ENCODE peak calls at places on chromosomes 12 and 14, in five cellular contexts. One of them, this sample, is unnamed.

GRCh38 chr14:97776890-97777564 is 979.8 kb downstream of the VRK1 start:
- DNase-seq in H1: no peak
- DNase-seq in IMR-90: no peak
- DNase-seq in neuronal stem cell: no peak
- DNase-seq in H9: no peak
- DNase-seq in this sample: peak; percentile 13

GRCh38 chr14:45251912-45252311 is 1.1 kb downstream of the MIS18BP1 start:
- DNase-seq in H1: no peak
- DNase-seq in IMR-90: peak; percentile 2
- DNase-seq in neuronal stem cell: no peak
- DNase-seq in H9: no peak
- DNase-seq in this sample: no peak

GRCh38 chr14:96944297-96944696 is 147.1 kb downstream of the VRK1 start:
- DNase-seq in H1: no peak
- DNase-seq in IMR-90: no peak
- DNase-seq in neuronal stem cell: no peak
- DNase-seq in H9: no peak
- DNase-seq in this sample: no peak

GRCh38 chr12:89733579-89734201 is 25.1 kb upstream of the ATP2B1 start:
- DNase-seq in H1: no peak
- DNase-seq in IMR-90: peak; percentile 90
- DNase-seq in neuronal stem cell: no peak
- DNase-seq in H9: no peak
- DNase-seq in this sample: no peak

GRCh38 chr14:22131749-22132476 is 457.1 kb downstream of the DAD1 start:
- DNase-seq in H1: no peak
- DNase-seq in IMR-90: peak; percentile 3
- DNase-seq in neuronal stem cell: no peak
- DNase-seq in H9: peak; percentile 37
- DNase-seq in this sample: peak; percentile 59

GRCh38 chr12:48883305-48884171 is 17.9 kb upstream of the RND1 start:
- DNase-seq in H1: no peak
- DNase-seq in IMR-90: peak; percentile 24
- DNase-seq in neuronal stem cell: peak; percentile 91
- DNase-seq in H9: peak; percentile 64
- DNase-seq in this sample: peak; percentile 95

GRCh38 chr12:64826234-64826633 is 1.8 kb downstream of the TBC1D30 start:
- DNase-seq in H1: no peak
- DNase-seq in IMR-90: peak; percentile 45
- DNase-seq in neuronal stem cell: peak; percentile 80
- DNase-seq in H9: peak; percentile 86
- DNase-seq in this sample: peak; percentile 82

GRCh38 chr12:63400746-63401145 is 249.7 kb upstream of the AVPR1A start:
- DNase-seq in H1: no peak
- DNase-seq in IMR-90: peak; percentile 24
- DNase-seq in neuronal stem cell: no peak
- DNase-seq in H9: no peak
- DNase-seq in this sample: no peak

GRCh38 chr12:12718853-12719252 is 1.7 kb downstream of the CDKN1B start:
- DNase-seq in H1: no peak
- DNase-seq in IMR-90: peak; percentile 76
- DNase-seq in neuronal stem cell: no peak
- DNase-seq in H9: no peak
- DNase-seq in this sample: no peak

GRCh38 chr12:34033628-34034296 is 11.5 kb downstream of the ALG10 start:
- DNase-seq in H1: no peak
- DNase-seq in IMR-90: peak; percentile 42
- DNase-seq in neuronal stem cell: no peak
- DNase-seq in H9: no peak
- DNase-seq in this sample: peak; percentile 19

GRCh38 chr12:96354844-96355534 is 45.2 kb downstream of the CDK17 start:
- DNase-seq in H1: no peak
- DNase-seq in IMR-90: no peak
- DNase-seq in neuronal stem cell: no peak
- DNase-seq in H9: no peak
- DNase-seq in this sample: no peak

GRCh38 chr12:19988918-19989317 is 379.4 kb upstream of the PDE3A start:
- DNase-seq in H1: no peak
- DNase-seq in IMR-90: no peak
- DNase-seq in neuronal stem cell: no peak
- DNase-seq in H9: no peak
- DNase-seq in this sample: no peak

GRCh38 chr12:56929780-56930179 is 4.4 kb downstream of the SDR9C7 start:
- DNase-seq in H1: no peak
- DNase-seq in IMR-90: no peak
- DNase-seq in neuronal stem cell: no peak
- DNase-seq in H9: no peak
- DNase-seq in this sample: no peak

GRCh38 chr14:64337901-64338615 is 43.9 kb upstream of the ESR2 start:
- DNase-seq in H1: peak; percentile 19
- DNase-seq in IMR-90: peak; percentile 58
- DNase-seq in neuronal stem cell: peak; percentile 75
- DNase-seq in H9: peak; percentile 68
- DNase-seq in this sample: peak; percentile 90
- H2BK15ac ChIP-seq in H1: peak overlapping the region; percentile 36
- H2BK15ac ChIP-seq in IMR-90: no peak overlapping the region
- H2BK15ac ChIP-seq in neuronal stem cell: no peak overlapping the region
- H2BK15ac ChIP-seq in H9: no peak overlapping the region
- H2BK15ac ChIP-seq in this sample: no peak overlapping the region

DNA sequence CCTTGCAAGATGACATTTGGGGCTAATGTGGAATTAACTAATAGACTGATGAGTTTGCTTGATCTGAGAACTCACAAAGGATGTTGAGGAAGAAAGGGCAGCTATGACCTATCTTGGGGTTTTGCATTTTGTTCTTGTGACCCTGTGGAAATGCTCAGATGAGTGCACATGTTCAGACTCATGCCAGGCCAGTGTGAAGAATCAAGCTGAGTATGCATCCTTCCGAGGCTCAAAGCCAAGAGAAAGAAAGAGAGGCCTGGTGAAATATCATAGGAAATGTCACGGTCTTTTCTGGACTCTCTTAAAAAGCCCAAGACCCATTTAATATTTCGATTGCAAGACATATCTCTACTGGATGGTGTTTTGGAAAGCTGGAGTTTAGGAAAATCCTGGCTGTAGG is 96.3 kb downstream of the CACNA1C start:
- DNase-seq in H1: no peak
- DNase-seq in IMR-90: peak; percentile 9
- DNase-seq in neuronal stem cell: no peak
- DNase-seq in H9: no peak
- DNase-seq in this sample: no peak
- H3K27ac ChIP-seq in H1: no peak overlapping the region
- H3K27ac ChIP-seq in IMR-90: no peak overlapping the region
- H3K27ac ChIP-seq in neuronal stem cell: no peak overlapping the region
- H3K27ac ChIP-seq in H9: no peak overlapping the region
- H3K27ac ChIP-seq in this sample: no peak overlapping the region

GRCh38 chr14:91381801-91382670 is 35.6 kb downstream of the CCDC88C start:
- DNase-seq in H1: no peak
- DNase-seq in IMR-90: no peak
- DNase-seq in neuronal stem cell: no peak
- DNase-seq in H9: no peak
- DNase-seq in this sample: no peak
- H3K4me2 ChIP-seq in H1: no peak overlapping the region
- H3K4me2 ChIP-seq in IMR-90: no peak overlapping the region
- H3K4me2 ChIP-seq in neuronal stem cell: no peak overlapping the region
- H3K4me2 ChIP-seq in H9: no peak overlapping the region
- H3K4me2 ChIP-seq in this sample: no peak overlapping the region

GRCh38 chr14:67675219-67675582 is 769 bp upstream of the VTI1B start:
- DNase-seq in H1: no peak
- DNase-seq in IMR-90: no peak
- DNase-seq in neuronal stem cell: peak; percentile 2
- DNase-seq in H9: no peak
- DNase-seq in this sample: peak; percentile 14

GRCh38 chr14:67673451-67673850 is 981 bp downstream of the VTI1B start:
- DNase-seq in H1: no peak
- DNase-seq in IMR-90: peak; percentile 31
- DNase-seq in neuronal stem cell: no peak
- DNase-seq in H9: no peak
- DNase-seq in this sample: no peak

GRCh38 chr14:67674480-67675218 is at the start of gene VTI1B:
- DNase-seq in H1: no peak
- DNase-seq in IMR-90: peak; percentile 65
- DNase-seq in neuronal stem cell: peak; percentile 81
- DNase-seq in H9: peak; percentile 83
- DNase-seq in this sample: peak; percentile 91

GRCh38 chr14:67668559-67668958 is 5.9 kb downstream of the VTI1B start:
- DNase-seq in H1: no peak
- DNase-seq in IMR-90: no peak
- DNase-seq in neuronal stem cell: no peak
- DNase-seq in H9: no peak
- DNase-seq in this sample: peak; percentile 31

GRCh38 chr14:67674139-67674479 is 323 bp downstream of the VTI1B start:
- DNase-seq in H1: no peak
- DNase-seq in IMR-90: peak; percentile 45
- DNase-seq in neuronal stem cell: peak; percentile 63
- DNase-seq in H9: peak; percentile 78
- DNase-seq in this sample: peak; percentile 86
- H2BK15ac ChIP-seq in H1: no peak overlapping the region
- H2BK15ac ChIP-seq in IMR-90: no peak overlapping the region
- H2BK15ac ChIP-seq in neuronal stem cell: no peak overlapping the region
- H2BK15ac ChIP-seq in H9: no peak overlapping the region
- H2BK15ac ChIP-seq in this sample: no peak overlapping the region

DNA sequence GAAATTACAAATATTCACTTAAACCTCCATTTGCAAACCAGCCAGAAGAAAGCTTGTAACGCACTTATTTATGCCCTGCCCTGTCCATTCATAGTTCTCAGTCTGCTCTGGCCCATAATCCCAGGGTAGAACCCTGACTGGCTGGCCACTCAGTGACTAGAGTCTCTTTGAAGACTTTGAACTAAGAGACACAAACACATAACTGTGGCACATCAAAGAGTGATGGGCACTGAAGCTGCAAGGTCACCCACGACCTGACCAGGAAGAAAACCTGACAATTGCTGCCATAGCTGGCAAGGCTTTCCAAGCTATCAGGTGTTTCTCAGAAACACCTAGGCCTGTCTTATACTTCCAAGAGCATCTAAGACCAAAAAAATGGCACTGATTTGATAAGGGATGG is 28.7 kb downstream of the SLC41A2 start:
- DNase-seq in H1: no peak
- DNase-seq in IMR-90: no peak
- DNase-seq in neuronal stem cell: no peak
- DNase-seq in H9: no peak
- DNase-seq in this sample: no peak
- H3K27ac ChIP-seq in H1: no peak overlapping the region
- H3K27ac ChIP-seq in IMR-90: no peak overlapping the region
- H3K27ac ChIP-seq in neuronal stem cell: no peak overlapping the region
- H3K27ac ChIP-seq in H9: no peak overlapping the region
- H3K27ac ChIP-seq in this sample: no peak overlapping the region

DNA sequence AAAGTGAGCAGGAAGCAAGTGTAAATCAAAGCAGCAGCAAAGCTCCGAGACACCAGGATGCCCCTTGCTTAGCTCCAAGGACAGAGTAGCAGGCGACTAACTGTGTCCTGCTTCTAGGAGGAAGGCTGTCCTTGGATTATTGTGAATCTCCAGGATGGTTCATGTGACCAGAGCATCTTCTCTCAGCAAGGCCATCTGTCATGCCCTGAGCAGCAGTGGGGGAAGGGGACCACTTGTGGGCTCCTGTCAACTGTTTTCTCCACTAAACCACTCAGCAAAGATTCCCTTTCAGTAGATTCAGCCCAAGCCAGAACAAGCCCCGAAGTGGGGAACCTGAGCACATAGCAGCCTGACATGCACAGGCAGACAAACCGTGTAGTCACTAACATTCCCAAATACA is 19.4 kb downstream of the MAP3K9 start:
- DNase-seq in H1: no peak
- DNase-seq in IMR-90: no peak
- DNase-seq in neuronal stem cell: no peak
- DNase-seq in H9: no peak
- DNase-seq in this sample: no peak
- H3K4me2 ChIP-seq in H1: no peak overlapping the region
- H3K4me2 ChIP-seq in IMR-90: no peak overlapping the region
- H3K4me2 ChIP-seq in neuronal stem cell: no peak overlapping the region
- H3K4me2 ChIP-seq in H9: no peak overlapping the region
- H3K4me2 ChIP-seq in this sample: no peak overlapping the region

GRCh38 chr12:98740751-98741150 is 95.7 kb downstream of the APAF1 start:
- DNase-seq in H1: no peak
- DNase-seq in IMR-90: no peak
- DNase-seq in neuronal stem cell: no peak
- DNase-seq in H9: no peak
- DNase-seq in this sample: no peak
- H2BK15ac ChIP-seq in H1: no peak overlapping the region
- H2BK15ac ChIP-seq in IMR-90: no peak overlapping the region
- H2BK15ac ChIP-seq in neuronal stem cell: no peak overlapping the region
- H2BK15ac ChIP-seq in H9: no peak overlapping the region
- H2BK15ac ChIP-seq in this sample: no peak overlapping the region

DNA sequence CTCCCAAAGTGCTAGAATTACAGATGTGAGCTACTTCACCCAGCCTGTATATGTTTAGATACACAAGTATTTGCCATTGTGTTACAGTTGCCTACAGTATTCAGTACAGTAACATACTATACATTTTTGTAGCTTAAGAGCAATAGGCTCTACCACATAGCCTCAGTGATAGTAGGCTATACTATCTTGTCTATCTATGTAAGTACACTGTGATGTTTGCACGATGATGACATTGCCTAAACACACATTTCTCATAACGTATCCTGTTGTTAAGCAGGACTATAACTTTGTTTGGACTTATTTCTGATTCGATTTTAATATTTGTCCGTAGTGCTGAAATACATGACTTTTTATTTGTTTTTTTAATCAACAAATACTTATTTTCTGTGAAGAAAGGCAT is 129.2 kb downstream of the PCNX1 start:
- DNase-seq in H1: no peak
- DNase-seq in IMR-90: no peak
- DNase-seq in neuronal stem cell: no peak
- DNase-seq in H9: no peak
- DNase-seq in this sample: no peak
- H3K27ac ChIP-seq in H1: no peak overlapping the region
- H3K27ac ChIP-seq in IMR-90: no peak overlapping the region
- H3K27ac ChIP-seq in neuronal stem cell: no peak overlapping the region
- H3K27ac ChIP-seq in H9: no peak overlapping the region
- H3K27ac ChIP-seq in this sample: no peak overlapping the region

GRCh38 chr12:116244474-116245090 is 32.9 kb downstream of the MED13L start:
- DNase-seq in H1: no peak
- DNase-seq in IMR-90: no peak
- DNase-seq in neuronal stem cell: no peak
- DNase-seq in H9: peak; percentile 41
- DNase-seq in this sample: peak; percentile 30

GRCh38 chr12:116244001-116244400 is 33.5 kb downstream of the MED13L start:
- DNase-seq in H1: no peak
- DNase-seq in IMR-90: peak; percentile 74
- DNase-seq in neuronal stem cell: no peak
- DNase-seq in H9: no peak
- DNase-seq in this sample: peak; percentile 37

GRCh38 chr12:116246490-116247179 is 30.9 kb downstream of the MED13L start:
- DNase-seq in H1: no peak
- DNase-seq in IMR-90: no peak
- DNase-seq in neuronal stem cell: no peak
- DNase-seq in H9: peak; percentile 38
- DNase-seq in this sample: peak; percentile 60

GRCh38 chr12:116247377-116247776 is 30.1 kb downstream of the MED13L start:
- DNase-seq in H1: no peak
- DNase-seq in IMR-90: peak; percentile 80
- DNase-seq in neuronal stem cell: no peak
- DNase-seq in H9: no peak
- DNase-seq in this sample: no peak

GRCh38 chr12:116245189-116245588 is 32.3 kb downstream of the MED13L start:
- DNase-seq in H1: no peak
- DNase-seq in IMR-90: no peak
- DNase-seq in neuronal stem cell: no peak
- DNase-seq in H9: no peak
- DNase-seq in this sample: no peak
- H3K4me2 ChIP-seq in H1: peak overlapping the region; percentile 15
- H3K4me2 ChIP-seq in IMR-90: no peak overlapping the region
- H3K4me2 ChIP-seq in neuronal stem cell: no peak overlapping the region
- H3K4me2 ChIP-seq in H9: no peak overlapping the region
- H3K4me2 ChIP-seq in this sample: no peak overlapping the region

This sample was measured in mesendoderm.